ENCODE peak calls at places on chromosome 19, in ten cellular contexts. A, Q, H, E, J, S, R, Y, C and B are unnamed samples.

GRCh38 chr19:511101-511841 is 4.0 kb downstream of the TPGS1 start:
- DNase-seq in H (peak), Y (peak), Q (no peak), E (no peak), A (peak), C (peak), R (peak), S (peak), J (no peak), B (peak)

GRCh38 chr19:30132312-30133075 is 190.5 kb downstream of the URI1 start:
- DNase-seq in J (no peak), Q (no peak), C (peak), S (no peak), H (no peak), E (no peak), R (no peak), A (no peak), Y (no peak), B (no peak)

GRCh38 chr19:31515931-31516330 is 166.7 kb upstream of the TSHZ3 start:
- DNase-seq in H (no peak), Y (peak), A (no peak), Q (no peak), S (peak), R (no peak), E (peak), C (no peak), J (peak), B (no peak)

GRCh38 chr19:44698492-44699201 is at the start of gene CEACAM16:
- DNase-seq in J (no peak), E (no peak), Y (no peak), C (no peak), R (no peak), A (no peak), H (no peak), S (no peak), Q (no peak), B (no peak)

GRCh38 chr19:43594710-43595604 is 977 bp downstream of the IRGQ start:
- DNase-seq in S (peak), Y (peak), R (peak), H (peak), C (peak), E (peak), Q (peak), A (peak), J (peak), B (peak)

GRCh38 chr19:29841559-29842367 is 30.0 kb downstream of the CCNE1 start:
- DNase-seq in J (no peak), E (peak), A (peak), S (peak), C (peak), Y (peak), H (peak), Q (peak), R (peak), B (peak)

GRCh38 chr19:44930088-44930487 is 11.9 kb upstream of the APOC4 start:
- DNase-seq in S (no peak), Q (no peak), E (no peak), Y (no peak), A (no peak), J (no peak), H (no peak), R (no peak), C (no peak), B (no peak)

GRCh38 chr19:13120817-13121216 is 2.8 kb downstream of the NACC1 start:
- DNase-seq in H (no peak), A (peak), C (peak), E (peak), S (peak), J (peak), R (peak), Y (peak), Q (no peak), B (peak)

GRCh38 chr19:17156947-17157302 is 58.2 kb upstream of the USE1 start:
- DNase-seq in J (no peak), C (no peak), A (no peak), S (no peak), Y (no peak), H (no peak), E (no peak), Q (no peak), R (no peak), B (no peak)

GRCh38 chr19:12801466-12802266 is at the start of the genes PRDX2 and THSD8:
- DNase-seq in E (peak), Q (peak), C (peak), J (peak), S (peak), R (no peak), H (peak), Y (peak), A (peak), B (peak)

GRCh38 chr19:55228015-55228391 is 560 bp downstream of the TMEM86B start:
- DNase-seq in C (no peak), Y (no peak), Q (no peak), J (no peak), S (no peak), A (no peak), E (peak), H (peak), R (no peak), B (no peak)

GRCh38 chr19:35754365-35755139 is 2.3 kb downstream of the HSPB6 start:
- DNase-seq in S (peak), Y (no peak), J (no peak), R (no peak), E (no peak), Q (no peak), C (no peak), A (no peak), H (no peak), B (no peak)

GRCh38 chr19:9945319-9945966 is 9.1 kb upstream of the OLFM2 start:
- DNase-seq in E (peak), Y (peak), H (peak), C (peak), J (peak), S (peak), R (peak), Q (peak), A (peak), B (no peak)

GRCh38 chr19:35436477-35437141 is 11.4 kb upstream of the FFAR2 start:
- DNase-seq in Q (peak), H (peak), Y (peak), J (peak), C (no peak), R (no peak), A (no peak), S (peak), E (peak), B (peak)

GRCh38 chr19:12696366-12697335 is at the start of gene FBXW9:
- DNase-seq in J (peak), A (peak), C (peak), Y (peak), S (peak), E (peak), R (peak), H (peak), Q (peak), B (peak)

GRCh38 chr19:29855087-29855486 is 43.3 kb downstream of the CCNE1 start:
- DNase-seq in C (peak), A (no peak), R (no peak), S (no peak), E (no peak), Q (no peak), H (no peak), J (no peak), Y (no peak), B (no peak)

GRCh38 chr19:38265213-38265861 is 964 bp downstream of the SPINT2 start:
- DNase-seq in Q (peak), R (no peak), C (peak), H (peak), Y (no peak), A (no peak), E (no peak), S (peak), J (no peak), B (no peak)

GRCh38 chr19:10000171-10000826 is 10.0 kb downstream of the COL5A3 start:
- DNase-seq in H (peak), E (peak), S (peak), A (peak), Q (peak), R (peak), Y (peak), J (peak), C (peak), B (peak)

GRCh38 chr19:55370305-55370988 is at the start of gene IL11:
- DNase-seq in C (peak), E (peak), J (peak), S (no peak), H (peak), R (peak), Y (peak), A (peak), Q (peak), B (no peak)

GRCh38 chr19:426725-427445 is 17.9 kb upstream of the C2CD4C start:
- DNase-seq in J (no peak), C (peak), H (no peak), S (no peak), A (no peak), R (no peak), Y (no peak), Q (no peak), E (no peak), B (no peak)

GRCh38 chr19:28394705-28395104 is 818.2 kb downstream of the UQCRFS1 start:
- DNase-seq in R (no peak), Y (no peak), J (no peak), C (no peak), A (no peak), H (no peak), Q (no peak), E (no peak), S (no peak), B (no peak)

GRCh38 chr19:1451916-1452801 is 2.2 kb downstream of the APC2 start:
- DNase-seq in H (no peak), S (no peak), A (no peak), Y (no peak), Q (no peak), C (peak), J (no peak), E (no peak), R (no peak), B (no peak)

GRCh38 chr19:29211562-29212416 is 1.2 kb downstream of the UQCRFS1 start:
- DNase-seq in H (peak), A (peak), C (no peak), J (peak), Q (peak), S (peak), R (peak), E (peak), Y (peak), B (peak)

GRCh38 chr19:460877-461609 is at the start of gene SHC2:
- DNase-seq in E (no peak), C (no peak), R (no peak), S (no peak), J (no peak), Q (no peak), A (no peak), Y (no peak), H (peak), B (no peak)

GRCh38 chr19:29810504-29810871 is 1.3 kb upstream of the CCNE1 start:
- DNase-seq in Q (peak), R (no peak), H (peak), J (peak), C (no peak), S (peak), A (no peak), E (no peak), Y (peak), B (peak)

GRCh38 chr19:3683866-3684816 is 16.1 kb downstream of the PIP5K1C start:
- DNase-seq in S (peak), Y (peak), Q (no peak), E (peak), R (peak), H (no peak), J (no peak), C (peak), A (peak), B (peak)

DNA sequence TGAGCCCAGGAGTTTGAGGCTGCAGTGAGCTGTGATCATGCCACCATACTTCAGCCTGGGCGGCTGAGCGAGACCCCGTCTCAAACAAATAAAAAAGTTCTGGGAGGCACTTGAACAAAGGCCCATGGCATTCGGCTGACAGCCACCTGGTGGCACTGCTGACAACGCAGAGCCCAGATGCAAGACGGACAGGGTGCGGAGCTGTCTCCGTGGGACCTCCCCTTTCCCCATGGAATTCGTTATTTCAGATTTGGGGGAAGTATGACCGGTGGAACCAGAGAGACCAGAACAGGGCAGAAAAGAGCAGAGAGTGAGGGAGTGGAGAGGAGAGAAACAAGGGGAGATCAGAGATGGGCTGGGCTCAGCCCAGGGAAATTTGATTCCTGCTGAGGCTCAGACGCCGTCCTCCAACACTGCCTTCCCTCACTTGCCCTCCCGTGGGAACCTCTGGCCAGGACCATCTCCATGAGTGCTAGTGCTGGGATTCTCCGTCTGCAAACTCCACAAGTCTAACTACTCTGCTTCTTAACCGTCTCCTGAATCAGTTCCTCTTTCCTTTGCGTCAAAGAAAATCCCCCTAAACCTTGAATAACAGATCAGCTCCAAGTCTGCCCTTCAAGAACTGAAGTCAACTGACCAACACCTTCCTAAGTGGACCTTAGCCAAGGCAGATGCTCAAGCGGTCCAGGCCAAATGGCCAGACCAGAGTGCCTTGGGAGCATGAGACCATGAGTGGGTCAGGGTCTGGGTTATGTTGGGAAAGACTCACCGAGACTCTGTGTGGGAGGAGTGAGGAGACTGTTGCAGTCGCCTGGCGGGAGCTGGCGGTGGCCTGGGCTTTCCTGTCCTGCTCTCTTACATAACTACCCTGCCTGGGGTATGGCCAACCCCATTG is 11.9 kb upstream of the ATF5 start:
- DNase-seq in J (no peak), Y (no peak), A (no peak), C (peak), H (no peak), R (no peak), S (no peak), Q (no peak), E (no peak), B (no peak)
- TF ChIP-seq CTCF in J (no peak), Y (peak), A (peak), C (peak), H (no peak), R (no peak), S (peak), Q (peak), E (no peak), B (no peak)

GRCh38 chr19:14467816-14468215 is 7.3 kb downstream of the PTGER1 start:
- DNase-seq in E (no peak), R (no peak), C (peak), Q (peak), J (no peak), Y (no peak), H (no peak), A (no peak), S (no peak), B (no peak)
- TF ChIP-seq CTCF in E (no peak), R (no peak), C (peak), Q (peak), J (no peak), Y (no peak), H (no peak), A (no peak), S (no peak), B (no peak)

DNA sequence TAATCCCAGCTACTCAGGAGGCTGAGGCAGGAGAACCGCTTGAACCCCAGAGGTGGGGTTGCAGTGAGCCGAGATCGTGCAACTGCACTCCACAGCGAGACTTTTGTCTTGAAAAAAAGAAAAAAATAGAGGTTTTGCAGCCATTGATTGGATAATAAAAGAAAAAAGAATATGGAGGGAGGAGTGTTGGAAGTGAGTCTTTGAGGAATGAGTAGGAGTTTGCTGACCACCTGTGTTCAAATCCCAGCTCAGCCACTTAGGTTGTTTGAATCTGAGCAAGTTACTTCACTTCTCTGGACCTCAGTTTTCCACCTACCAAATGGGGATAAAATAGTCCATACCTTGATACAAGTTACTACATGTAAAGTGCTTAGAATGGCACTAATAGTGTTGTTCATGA is 6.2 kb downstream of the NRTN start:
- DNase-seq in A (no peak), E (no peak), H (no peak), Q (no peak), S (no peak), Y (no peak), R (no peak), C (no peak), J (no peak), B (no peak)
- TF ChIP-seq CTCF in A (no peak), E (no peak), H (no peak), Q (no peak), S (no peak), Y (no peak), R (no peak), C (no peak), J (no peak), B (no peak)

DNA sequence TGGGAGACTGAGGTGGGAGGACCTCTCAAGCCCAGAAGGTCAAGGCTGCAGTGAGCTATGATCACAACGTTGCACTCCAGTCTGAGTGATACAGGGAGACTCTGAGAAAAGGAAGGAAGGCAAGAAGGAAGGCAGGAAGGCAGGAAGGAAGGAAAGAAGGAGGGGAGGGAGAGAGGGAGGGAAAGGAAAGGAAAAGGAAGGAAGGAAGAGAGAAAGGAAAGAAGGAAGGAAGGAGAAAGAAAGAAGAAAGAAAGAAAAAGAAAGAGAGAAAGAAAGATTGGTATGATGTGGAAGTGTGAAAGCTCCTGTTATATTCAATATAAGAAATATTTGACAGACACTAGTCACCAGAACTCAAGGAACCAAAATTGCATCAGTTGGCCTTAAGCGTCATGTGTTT is 32.5 kb upstream of the CEBPG start:
- DNase-seq in H (no peak), E (no peak), J (no peak), Y (no peak), A (no peak), R (no peak), C (no peak), S (no peak), Q (no peak), B (no peak)
- TF ChIP-seq CTCF in H (no peak), E (no peak), J (no peak), Y (no peak), A (no peak), R (no peak), C (no peak), S (no peak), Q (no peak), B (no peak)

GRCh38 chr19:7832009-7832408 is 2.0 kb downstream of the EVI5L start:
- DNase-seq in R (no peak), A (no peak), Y (no peak), J (no peak), C (no peak), Q (no peak), E (no peak), H (no peak), S (no peak), B (no peak)

GRCh38 chr19:7832781-7833180 is 2.8 kb downstream of the EVI5L start:
- DNase-seq in J (peak), A (no peak), H (no peak), E (no peak), R (no peak), S (no peak), C (no peak), Q (no peak), Y (peak), B (no peak)

GRCh38 chr19:7830272-7830771 is 304 bp downstream of the EVI5L start:
- DNase-seq in E (no peak), H (no peak), J (no peak), C (no peak), Y (no peak), R (no peak), A (no peak), S (no peak), Q (no peak), B (no peak)

GRCh38 chr19:7830823-7831222 is 805 bp downstream of the EVI5L start:
- DNase-seq in R (no peak), J (no peak), H (no peak), Y (no peak), E (no peak), S (no peak), A (no peak), C (no peak), Q (no peak), B (no peak)

GRCh38 chr19:7831452-7831851 is 1.4 kb downstream of the EVI5L start:
- DNase-seq in S (peak), J (peak), A (no peak), Y (peak), Q (peak), C (peak), H (peak), E (peak), R (peak), B (no peak)
- TF ChIP-seq CTCF in S (peak), J (peak), A (peak), Y (peak), Q (peak), C (peak), H (no peak), E (peak), R (peak), B (no peak)

GRCh38 chr19:4699826-4700572 is 23.6 kb downstream of the DPP9 start:
- DNase-seq in J (no peak), S (no peak), H (no peak), A (no peak), E (no peak), C (no peak), Y (no peak), Q (no peak), R (no peak), B (no peak)

GRCh38 chr19:4703671-4704316 is 19.8 kb downstream of the DPP9 start:
- DNase-seq in H (no peak), C (no peak), A (no peak), R (no peak), Y (no peak), E (no peak), J (no peak), S (no peak), Q (no peak), B (no peak)

GRCh38 chr19:4701557-4701956 is 22.1 kb downstream of the DPP9 start:
- DNase-seq in H (no peak), E (no peak), Y (no peak), R (no peak), Q (no peak), C (no peak), J (no peak), S (no peak), A (no peak), B (no peak)

GRCh38 chr19:4702764-4703163 is 20.9 kb downstream of the DPP9 start:
- DNase-seq in Q (no peak), Y (no peak), R (no peak), E (no peak), A (no peak), S (no peak), H (no peak), C (no peak), J (no peak), B (no peak)

GRCh38 chr19:4700573-4700970 is 23.1 kb downstream of the DPP9 start:
- DNase-seq in H (no peak), E (no peak), Q (no peak), R (no peak), J (no peak), C (peak), S (no peak), A (no peak), Y (no peak), B (no peak)
- TF ChIP-seq CTCF in H (no peak), E (no peak), Q (peak), R (no peak), J (no peak), C (peak), S (no peak), A (no peak), Y (no peak), B (no peak)